ENCODE peak calls at places on chromosomes 16 and 17, in six cellular contexts. Z is Karpas-422, P is uterus, V is PC-3, Q is GM12865, O is bronchial epithelial cell. I is an unnamed sample.

GRCh38 chr16:81366316-81366932 is 51.7 kb downstream of the GAN start:
- DNase-seq in Z (peak), P (no peak), V (peak), Q (peak), O (peak), I (peak)

GRCh38 chr17:8151641-8152111 is 528 bp downstream of the PER1 start:
- DNase-seq in Z (peak), P (peak), V (peak), Q (no peak), O (peak), I (peak)

GRCh38 chr16:87580855-87581261 is 21.4 kb upstream of the JPH3 start:
- DNase-seq in Z (no peak), P (no peak), V (peak), Q (no peak), O (no peak), I (no peak)

GRCh38 chr17:79036609-79037008 is 12.6 kb downstream of the C1QTNF1 start:
- DNase-seq in Z (no peak), P (peak), V (peak), Q (no peak), O (peak), I (no peak)

GRCh38 chr17:72511874-72512273 is 391.1 kb downstream of the SOX9 start:
- DNase-seq in Z (no peak), P (no peak), V (no peak), Q (no peak), O (no peak), I (peak)

GRCh38 chr16:73753931-73754330 is 542.7 kb upstream of the PSMD7 start:
- DNase-seq in Z (no peak), P (no peak), V (no peak), Q (no peak), O (no peak), I (no peak)

GRCh38 chr16:89350701-89351380 is 133.3 kb downstream of the ZNF778 start:
- DNase-seq in Z (no peak), P (no peak), V (no peak), Q (no peak), O (peak), I (no peak)

GRCh38 chr17:7014995-7015586 is 2.7 kb downstream of the RNASEK start:
- DNase-seq in Z (no peak), P (no peak), V (no peak), Q (peak), O (peak), I (no peak)

GRCh38 chr17:40479754-40480480 is 21.5 kb downstream of the TNS4 start:
- DNase-seq in Z (no peak), P (no peak), V (peak), Q (no peak), O (peak), I (no peak)

GRCh38 chr16:24624102-24624501 is 84.7 kb downstream of the RBBP6 start:
- DNase-seq in Z (peak), P (no peak), V (no peak), Q (no peak), O (no peak), I (no peak)

GRCh38 chr17:59287452-59287851 is 44.0 kb upstream of the YPEL2 start:
- DNase-seq in Z (peak), P (no peak), V (peak), Q (no peak), O (peak), I (no peak)

GRCh38 chr16:67833035-67833417 is 9.1 kb upstream of the THAP11 start:
- DNase-seq in Z (no peak), P (no peak), V (peak), Q (no peak), O (peak), I (peak)

GRCh38 chr17:72123496-72123963 is 2.7 kb downstream of the SOX9 start:
- DNase-seq in Z (no peak), P (no peak), V (no peak), Q (no peak), O (no peak), I (no peak)

GRCh38 chr16:2035431-2036199 is 8.9 kb downstream of the NHERF2 start:
- DNase-seq in Z (no peak), P (peak), V (peak), Q (no peak), O (no peak), I (no peak)

GRCh38 chr16:87420401-87421368 is 28.5 kb downstream of the MAP1LC3B start:
- DNase-seq in Z (peak), P (no peak), V (no peak), Q (no peak), O (no peak), I (no peak)

GRCh38 chr17:28663723-28664122 is 1.7 kb downstream of the SUPT6H start:
- DNase-seq in Z (no peak), P (no peak), V (no peak), Q (no peak), O (no peak), I (no peak)
- H3K4me3 ChIP-seq in Z (peak), P (no peak), V (peak), Q (no peak), O (no peak), I (no peak)

GRCh38 chr17:82217530-82218204 is 5.0 kb upstream of the CCDC57 start:
- DNase-seq in Z (no peak), P (no peak), V (peak), Q (no peak), O (peak), I (no peak)

GRCh38 chr17:82215972-82216300 is 3.3 kb upstream of the CCDC57 start:
- DNase-seq in Z (no peak), P (no peak), V (no peak), Q (no peak), O (no peak), I (no peak)

GRCh38 chr17:82215095-82215971 is 2.7 kb upstream of the CCDC57 start:
- DNase-seq in Z (no peak), P (no peak), V (no peak), Q (peak), O (no peak), I (no peak)

GRCh38 chr17:82217120-82217529 is 4.5 kb upstream of the CCDC57 start:
- DNase-seq in Z (no peak), P (no peak), V (no peak), Q (no peak), O (no peak), I (no peak)

DNA sequence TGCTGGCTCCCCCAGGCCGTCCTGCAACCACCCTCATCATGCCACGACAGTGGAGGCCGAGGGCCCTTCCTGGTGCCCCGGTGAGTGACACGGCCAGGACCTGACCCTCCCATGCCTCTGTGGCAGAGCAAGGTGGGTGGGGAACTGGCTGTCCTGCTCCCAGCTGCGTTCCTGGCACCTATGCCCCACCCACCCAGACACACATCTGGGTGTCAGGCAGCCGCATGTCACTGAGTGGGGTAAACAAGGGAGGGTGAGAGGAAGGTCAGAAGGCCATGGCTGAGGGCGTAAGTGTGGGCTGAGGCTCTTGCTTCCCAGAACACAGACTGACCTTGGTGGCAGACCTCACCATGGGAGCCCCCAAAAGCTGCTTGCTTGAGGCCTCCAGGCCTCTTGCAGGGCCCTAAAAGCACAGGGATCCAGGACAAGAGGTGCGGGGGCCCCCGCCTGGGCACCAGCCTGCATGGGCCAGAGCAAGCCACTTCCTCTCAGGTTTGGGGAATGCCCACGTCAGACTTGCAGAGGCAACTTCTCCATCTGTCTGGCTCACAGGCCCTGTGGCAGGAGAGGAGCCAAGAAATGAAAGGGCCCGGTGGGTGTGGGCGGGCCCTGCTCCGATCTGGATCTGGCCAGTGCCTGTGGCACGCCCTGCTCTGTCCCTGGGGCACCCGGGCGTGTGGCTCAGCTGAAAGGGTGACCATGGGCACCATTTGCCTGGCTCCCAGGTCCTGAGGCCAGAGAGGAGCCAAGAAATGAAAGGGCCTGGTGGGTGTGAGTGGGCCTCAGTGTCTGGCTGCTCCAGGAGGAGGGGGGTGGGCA is 3.9 kb upstream of the CCDC57 start:
- DNase-seq in Z (no peak), P (peak), V (peak), Q (peak), O (peak), I (peak)
- H3K4me3 ChIP-seq in Z (no peak), P (no peak), V (no peak), Q (peak), O (no peak), I (no peak)

GRCh38 chr16:15854061-15854460 is 2.8 kb downstream of the MYH11 start:
- DNase-seq in Z (no peak), P (no peak), V (no peak), Q (no peak), O (no peak), I (no peak)

GRCh38 chr16:15854906-15855703 is 1.7 kb downstream of the MYH11 start:
- DNase-seq in Z (no peak), P (peak), V (no peak), Q (no peak), O (no peak), I (no peak)

GRCh38 chr16:15855704-15856003 is 1.2 kb downstream of the MYH11 start:
- DNase-seq in Z (peak), P (no peak), V (no peak), Q (peak), O (no peak), I (no peak)

GRCh38 chr16:15856217-15856616 is 611 bp downstream of the MYH11 start:
- DNase-seq in Z (no peak), P (no peak), V (no peak), Q (no peak), O (no peak), I (no peak)

GRCh38 chr16:15853021-15853420 is 3.8 kb downstream of the MYH11 start:
- DNase-seq in Z (no peak), P (no peak), V (no peak), Q (no peak), O (no peak), I (no peak)
- H3K4me3 ChIP-seq in Z (no peak), P (peak), V (no peak), Q (no peak), O (no peak), I (no peak)

DNA sequence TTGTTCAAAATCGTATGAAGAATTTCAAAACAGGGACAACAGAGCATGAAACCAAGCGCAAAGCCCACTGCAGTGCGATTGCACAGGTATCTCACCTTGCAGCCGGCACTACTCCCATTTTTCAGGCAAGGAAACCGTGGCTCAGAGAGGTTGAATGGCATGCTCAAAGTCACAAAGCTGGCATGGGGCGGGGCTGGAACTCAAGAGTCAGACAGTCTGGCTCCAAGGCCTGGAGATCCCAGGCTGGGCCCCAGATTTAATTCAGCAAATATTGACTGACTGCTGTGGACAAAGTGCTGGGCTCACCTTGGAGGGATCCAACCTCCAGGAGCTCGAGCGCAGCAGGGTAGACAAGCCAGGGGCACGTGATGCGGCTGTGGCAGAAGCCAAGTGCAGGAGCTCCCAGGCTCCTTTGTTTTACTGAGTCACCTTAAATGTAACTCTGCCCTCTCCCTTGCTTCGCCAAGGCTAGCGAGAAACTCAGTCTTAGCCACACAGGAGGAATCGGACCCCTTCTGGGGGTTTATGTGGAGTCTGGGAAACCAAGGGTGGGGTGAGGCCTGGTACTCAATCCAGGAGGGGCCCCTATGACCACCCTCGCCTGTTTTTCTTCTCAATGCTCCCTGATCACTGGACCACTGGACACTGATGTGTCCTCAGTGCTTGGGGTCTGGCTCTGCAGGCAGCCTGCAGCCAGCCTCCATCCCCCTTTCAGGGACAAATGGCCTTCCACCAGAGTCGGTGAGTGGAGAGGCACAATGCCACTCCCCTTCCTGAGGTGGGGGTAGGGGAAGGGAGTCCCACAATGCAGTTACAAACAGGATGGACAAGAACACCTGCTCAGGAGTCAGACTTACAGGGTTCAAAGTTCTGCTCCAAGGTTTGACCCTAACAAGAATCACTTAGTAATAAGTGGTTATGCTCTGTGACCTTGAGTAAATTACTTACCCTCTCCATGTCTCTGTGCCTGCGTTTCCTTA is 3.9 kb upstream of the SPATA20 start:
- DNase-seq in Z (no peak), P (no peak), V (peak), Q (no peak), O (peak), I (peak)
- H3K4me3 ChIP-seq in Z (peak), P (no peak), V (peak), Q (no peak), O (no peak), I (no peak)

DNA sequence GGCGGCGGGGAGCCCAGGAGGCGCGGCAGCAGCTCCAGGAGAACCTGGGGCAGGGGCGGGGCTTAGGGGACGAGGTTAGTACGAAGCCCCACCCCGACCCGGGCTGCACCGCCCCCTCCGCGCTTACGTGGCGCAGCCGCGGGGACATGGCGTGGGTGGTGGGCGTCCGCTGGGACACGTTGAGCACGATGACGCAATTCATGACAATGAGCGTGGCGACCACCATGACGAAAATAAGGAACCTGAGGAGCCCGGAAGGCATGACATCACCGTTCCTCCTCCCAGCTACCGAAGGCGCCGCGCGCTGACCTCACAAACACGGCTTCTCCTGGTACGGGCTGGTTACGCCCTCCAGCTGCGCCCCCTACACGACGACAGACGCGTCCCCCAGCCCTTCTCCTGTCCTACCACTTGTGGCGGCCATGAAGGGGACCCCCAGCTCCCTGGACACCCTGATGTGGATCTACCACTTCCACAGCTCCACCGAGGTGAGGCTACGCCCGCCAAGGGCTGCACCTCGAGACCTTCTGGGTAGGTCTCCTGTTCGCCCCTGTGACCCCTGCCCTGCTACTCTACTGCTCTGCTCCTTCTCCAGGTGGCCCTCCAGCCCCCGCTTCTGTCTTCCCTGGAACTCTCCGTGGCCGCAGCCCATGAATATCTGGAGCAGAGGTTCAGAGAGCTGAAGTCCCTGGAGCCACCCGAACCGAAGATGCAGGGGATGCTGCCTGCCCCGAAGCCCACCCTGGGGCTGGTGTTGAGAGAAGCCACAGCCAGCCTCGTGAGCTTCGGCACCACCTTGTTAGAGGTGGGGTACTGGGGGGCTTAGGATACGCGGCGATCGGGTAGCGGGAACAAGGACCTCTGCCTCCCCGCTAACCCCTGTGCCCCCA is at the start of gene C17orf107:
- DNase-seq in Z (no peak), P (peak), V (no peak), Q (peak), O (peak), I (peak)
- H3K4me3 ChIP-seq in Z (no peak), P (peak), V (no peak), Q (peak), O (peak), I (peak)

DNA sequence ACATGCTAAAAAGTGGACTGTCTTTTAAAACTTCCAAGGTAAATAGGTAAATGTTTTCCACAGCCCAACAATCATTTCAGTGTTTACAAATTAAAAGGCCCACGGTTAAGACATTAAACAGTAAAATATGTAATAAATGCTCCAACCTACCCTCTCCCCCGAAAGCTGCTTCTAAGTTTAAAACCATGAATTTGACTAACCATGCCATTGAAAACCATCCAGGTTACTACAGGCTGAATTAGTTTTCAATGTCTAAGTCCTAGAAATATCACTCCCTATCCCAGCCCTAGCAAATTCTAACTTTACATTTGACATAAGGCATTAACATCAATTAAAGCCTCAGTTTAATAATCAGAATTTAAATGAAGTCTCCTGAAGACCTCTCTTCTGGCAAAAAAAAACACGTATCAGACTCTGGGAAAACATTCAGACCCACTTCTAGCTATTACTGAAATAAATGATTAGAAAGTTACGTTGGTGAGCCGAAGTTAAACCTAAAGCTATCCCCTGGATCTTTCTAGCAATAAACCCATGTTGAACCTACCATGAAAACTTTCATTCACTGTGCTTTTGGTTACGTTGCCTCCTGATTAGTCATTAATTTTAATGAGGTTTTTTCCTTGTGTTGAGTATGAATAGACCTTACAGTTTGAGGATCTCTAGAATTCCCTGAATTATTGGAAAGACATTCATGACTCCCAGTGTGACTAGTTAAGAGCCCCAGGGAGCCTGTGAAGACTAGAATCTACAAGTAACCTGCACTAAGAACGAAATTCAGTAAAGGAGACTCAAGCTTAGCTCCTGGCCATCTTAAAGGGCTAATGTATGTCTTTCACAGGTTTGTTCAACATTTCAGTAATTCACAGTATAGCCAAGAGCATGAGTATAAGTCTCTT is 1.7 kb upstream of the POLG2 start:
- DNase-seq in Z (peak), P (no peak), V (peak), Q (peak), O (no peak), I (no peak)
- H3K4me3 ChIP-seq in Z (peak), P (no peak), V (peak), Q (no peak), O (no peak), I (no peak)

DNA sequence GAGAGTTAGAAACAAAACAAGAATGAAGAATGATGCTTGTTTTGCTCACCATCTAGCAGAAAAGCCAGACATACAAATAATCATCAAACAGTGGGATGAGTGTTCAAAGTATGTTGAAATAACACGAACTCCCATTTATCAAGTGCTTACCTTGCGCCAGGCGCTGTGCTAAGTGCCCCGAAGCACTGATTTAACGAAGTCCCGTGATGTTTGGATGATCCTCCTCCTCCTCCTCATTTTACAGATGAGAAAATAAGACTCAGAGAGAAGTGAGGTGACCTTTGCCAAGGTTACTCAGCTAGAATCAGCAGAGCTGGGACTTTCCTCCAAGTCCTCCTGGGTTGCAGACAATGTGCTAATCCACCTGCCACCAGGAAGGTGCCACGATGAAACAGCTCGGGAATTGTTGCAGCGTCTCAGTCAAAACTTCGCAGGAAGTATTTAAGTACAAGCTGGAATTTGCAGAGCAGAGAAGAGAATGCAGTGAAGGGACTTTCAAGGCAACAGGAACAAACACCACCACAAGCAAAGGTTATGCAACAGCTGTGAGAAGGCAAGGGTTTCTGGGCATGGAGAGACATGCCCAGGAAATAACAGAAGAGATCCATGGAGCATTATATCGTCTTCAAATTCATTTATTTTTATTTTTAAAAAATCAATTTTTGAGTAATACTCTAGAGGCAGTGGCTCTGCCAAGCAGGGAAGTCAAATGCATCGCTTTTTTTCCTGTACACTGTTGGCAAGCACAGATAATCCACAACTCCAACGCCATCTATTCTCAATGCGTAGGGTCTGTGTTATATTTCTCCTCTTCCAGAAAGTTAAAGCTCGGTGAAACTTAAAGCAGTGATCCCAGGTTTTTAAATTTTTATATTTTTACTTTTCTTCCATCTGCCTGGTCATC is 11.1 kb downstream of the PRCD start:
- DNase-seq in Z (no peak), P (no peak), V (peak), Q (peak), O (peak), I (peak)
- H3K4me3 ChIP-seq in Z (no peak), P (no peak), V (no peak), Q (no peak), O (peak), I (no peak)